ENCODE peak calls at places on chromosomes 7 and 10, in six cellular contexts. A, O, L, M, U and R are unnamed samples.

GRCh38 chr10:71757450-71757918 is 15.8 kb downstream of the VSIR start:
- DNase-seq in U (no peak), O (no peak), L (no peak), A (peak), M (peak), R (no peak)

GRCh38 chr10:124997246-124997790 is 55.4 kb downstream of the ZRANB1 start:
- DNase-seq in O (no peak), U (no peak), A (no peak), M (no peak), L (no peak), R (no peak)

GRCh38 chr10:132458595-132459251 is 61.7 kb downstream of the PWWP2B start:
- DNase-seq in L (peak), O (peak), A (no peak), U (peak), M (peak), R (no peak)

GRCh38 chr7:113367187-113367586 is 248.8 kb upstream of the SMIM30 start:
- DNase-seq in M (no peak), A (no peak), L (no peak), U (no peak), O (no peak), R (no peak)

GRCh38 chr10:8453587-8453986 is 399.1 kb downstream of the GATA3 start:
- DNase-seq in U (no peak), M (no peak), L (no peak), O (no peak), A (no peak), R (peak)

GRCh38 chr7:28410628-28411578 is 1.4 kb upstream of the CREB5 start:
- DNase-seq in O (peak), A (peak), L (peak), U (no peak), M (peak), R (no peak)

GRCh38 chr7:72183835-72184234 is 228.3 kb downstream of the CALN1 start:
- DNase-seq in M (no peak), O (no peak), U (peak), L (peak), A (no peak), R (no peak)

GRCh38 chr10:43859016-43859525 is 210.4 kb upstream of the ZNF32 start:
- DNase-seq in M (no peak), O (no peak), A (no peak), U (no peak), L (no peak), R (no peak)

GRCh38 chr7:135929249-135929648 is 47.9 kb downstream of the MTPN start:
- DNase-seq in A (no peak), U (no peak), O (no peak), L (no peak), M (no peak), R (no peak)

GRCh38 chr7:141748401-141748800 is 10.2 kb downstream of the SSBP1 start:
- DNase-seq in U (no peak), O (no peak), M (no peak), A (no peak), L (no peak), R (no peak)

GRCh38 chr10:61970182-61971015 is 68.9 kb downstream of the ARID5B start:
- DNase-seq in A (no peak), U (no peak), O (no peak), M (no peak), L (no peak), R (no peak)

GRCh38 chr7:2729893-2730716 is 42.1 kb downstream of the AMZ1 start:
- DNase-seq in M (no peak), O (no peak), A (peak), L (no peak), U (no peak), R (no peak)

GRCh38 chr10:59606551-59606961 is 103.1 kb downstream of the SLC16A9 start:
- DNase-seq in O (no peak), U (no peak), A (no peak), M (no peak), L (no peak), R (no peak)

GRCh38 chr10:116800356-116800929 is 48.9 kb upstream of the ENO4 start:
- DNase-seq in O (no peak), U (no peak), M (no peak), A (no peak), L (no peak), R (no peak)

GRCh38 chr10:61835069-61835908 is 66.2 kb upstream of the ARID5B start:
- DNase-seq in L (peak), A (no peak), M (peak), O (no peak), U (peak), R (no peak)

GRCh38 chr10:51789903-51790302 is 90.5 kb upstream of the CSTF2T start:
- DNase-seq in M (no peak), U (no peak), L (no peak), A (no peak), O (no peak), R (no peak)

GRCh38 chr7:129607471-129608120 is 3.9 kb upstream of the NRF1 start:
- DNase-seq in A (no peak), O (peak), U (peak), M (peak), L (peak), R (no peak)

GRCh38 chr10:13162013-13162364 is 631 bp downstream of the MCM10 start:
- DNase-seq in U (peak), O (no peak), A (no peak), L (no peak), M (no peak), R (no peak)

GRCh38 chr7:40133561-40134427 is 628 bp downstream of the MPLKIP start:
- DNase-seq in L (peak), A (no peak), O (no peak), U (peak), M (no peak), R (no peak)

GRCh38 chr7:68785036-68785435 is 813.2 kb upstream of the AUTS2 start:
- DNase-seq in A (no peak), L (no peak), O (no peak), U (no peak), M (no peak), R (no peak)

GRCh38 chr10:48517911-48518321 is 87.0 kb downstream of the ARHGAP22 start:
- DNase-seq in A (no peak), L (peak), O (no peak), M (no peak), U (no peak), R (no peak)

GRCh38 chr7:30321089-30321991 is 36.9 kb downstream of the ZNRF2 start:
- DNase-seq in A (no peak), U (no peak), M (no peak), O (no peak), L (peak), R (no peak)

GRCh38 chr10:83273035-83273434 is 866.3 kb upstream of the GHITM start:
- DNase-seq in M (no peak), O (no peak), L (no peak), U (no peak), A (no peak), R (no peak)

GRCh38 chr10:132163278-132163765 is 23.4 kb upstream of the DPYSL4 start:
- DNase-seq in L (peak), U (peak), O (peak), M (peak), A (no peak), R (no peak)

GRCh38 chr7:83178796-83179195 is 16.1 kb upstream of the PCLO start:
- DNase-seq in M (no peak), U (no peak), O (no peak), L (no peak), A (no peak), R (no peak)

GRCh38 chr10:37010741-37011140 is 114.7 kb upstream of the ANKRD30A start:
- DNase-seq in M (no peak), O (no peak), L (no peak), U (no peak), A (no peak), R (no peak)

GRCh38 chr7:27400168-27400567 is 157.6 kb downstream of the EVX1 start:
- DNase-seq in U (no peak), L (no peak), M (no peak), A (no peak), O (no peak), R (no peak)

GRCh38 chr10:13829790-13830189 is 243.0 kb downstream of the PRPF18 start:
- DNase-seq in A (no peak), M (no peak), U (no peak), O (no peak), L (no peak), R (no peak)

GRCh38 chr10:43255644-43256431 is 11.0 kb downstream of the RASGEF1A start:
- DNase-seq in U (peak), L (peak), M (peak), A (peak), O (peak), R (no peak)

GRCh38 chr7:150970424-150970823 is 7.7 kb downstream of the KCNH2 start:
- DNase-seq in L (no peak), O (no peak), A (no peak), M (no peak), U (no peak), R (no peak)

GRCh38 chr7:35725280-35725680 is 30.3 kb upstream of the HERPUD2 start:
- DNase-seq in M (no peak), U (no peak), O (no peak), L (peak), A (peak), R (no peak)

GRCh38 chr7:26686448-26686981 is 177.9 kb downstream of the SKAP2 start:
- DNase-seq in A (no peak), U (peak), L (peak), O (no peak), M (peak), R (no peak)

GRCh38 chr7:22350466-22351328 is 6.3 kb downstream of the RAPGEF5 start:
- DNase-seq in U (no peak), O (no peak), M (no peak), A (no peak), L (no peak), R (no peak)

GRCh38 chr10:16965740-16966447 is 148.7 kb upstream of the RSU1 start:
- DNase-seq in L (no peak), M (peak), A (no peak), O (no peak), U (no peak), R (peak)

GRCh38 chr10:110446954-110447608 is 50.6 kb upstream of the DUSP5 start:
- DNase-seq in A (peak), L (peak), O (no peak), M (no peak), U (no peak), R (no peak)

GRCh38 chr10:115129752-115130151 is 36.6 kb downstream of the ATRNL1 start:
- DNase-seq in A (no peak), L (peak), M (no peak), O (no peak), U (no peak), R (no peak)

GRCh38 chr10:12605580-12606405 is 256.4 kb downstream of the CAMK1D start:
- DNase-seq in A (peak), O (peak), L (peak), M (no peak), U (no peak), R (peak)

GRCh38 chr7:123410273-123410928 is 124.0 kb downstream of the IQUB start:
- DNase-seq in U (no peak), M (no peak), A (peak), O (no peak), L (no peak), R (no peak)

GRCh38 chr10:128274938-128275337 is 148.7 kb upstream of the MKI67 start:
- DNase-seq in A (peak), M (no peak), U (no peak), O (no peak), L (peak), R (no peak)

DNA sequence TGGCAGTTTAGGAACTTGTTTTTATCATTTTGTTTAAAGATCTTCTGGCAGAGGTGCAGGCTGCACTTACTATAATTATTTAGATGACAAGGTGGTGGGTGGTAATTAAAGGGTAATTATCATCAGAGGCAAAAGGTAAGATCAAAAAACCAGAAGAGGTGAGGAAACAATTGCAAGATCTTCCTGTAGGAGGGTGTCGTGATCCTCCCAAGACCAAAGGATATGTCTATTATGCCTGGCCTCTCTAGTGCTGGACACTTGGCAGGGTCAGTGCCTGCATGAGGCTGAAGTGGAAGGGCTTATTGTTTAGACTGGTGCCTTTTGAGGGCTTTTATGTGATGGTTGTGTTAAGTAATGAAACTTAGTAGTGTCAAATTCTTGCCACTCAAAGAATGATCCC is 1.8 kb upstream of the WAPL start:
- DNase-seq in M (no peak), L (no peak), A (peak), U (no peak), O (no peak), R (no peak)
- TF ChIP-seq CTCF in M (peak), L (no peak), A (no peak), U (no peak), O (no peak), R (no peak)

DNA sequence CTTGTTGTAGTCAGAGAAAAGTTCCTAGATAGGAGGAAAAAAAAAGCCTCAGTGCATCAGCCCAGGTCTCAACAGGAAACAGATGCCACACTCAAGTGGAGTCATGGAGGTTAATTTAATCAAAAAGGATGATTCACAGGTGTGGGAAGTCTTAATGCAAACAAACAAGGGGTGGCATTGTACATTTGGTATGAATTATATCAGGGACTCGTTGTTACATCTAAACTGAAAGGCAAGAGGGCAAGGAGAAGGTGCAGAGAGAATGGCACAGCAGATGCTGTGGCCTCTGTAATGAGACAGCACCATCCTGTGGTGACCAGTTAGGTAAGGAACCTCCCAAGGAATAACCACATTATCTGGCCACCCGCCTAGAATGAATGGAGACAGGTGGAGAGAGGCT is 133.7 kb downstream of the PTPRZ1 start:
- DNase-seq in O (no peak), A (no peak), U (no peak), M (no peak), L (no peak), R (no peak)
- TF ChIP-seq CTCF in O (no peak), A (no peak), U (no peak), M (peak), L (no peak), R (no peak)

GRCh38 chr10:129758591-129759021 is 205.5 kb downstream of the EBF3 start:
- DNase-seq in L (no peak), M (peak), O (no peak), A (no peak), U (no peak), R (no peak)

GRCh38 chr10:129758180-129758579 is 205.9 kb downstream of the EBF3 start:
- DNase-seq in L (no peak), M (peak), U (no peak), A (no peak), O (no peak), R (no peak)

GRCh38 chr10:129756912-129757861 is 206.9 kb downstream of the EBF3 start:
- DNase-seq in A (no peak), M (peak), O (no peak), L (peak), U (peak), R (no peak)

GRCh38 chr10:129755075-129756020 is 208.7 kb downstream of the EBF3 start:
- DNase-seq in A (no peak), O (peak), M (peak), L (no peak), U (no peak), R (no peak)

DNA sequence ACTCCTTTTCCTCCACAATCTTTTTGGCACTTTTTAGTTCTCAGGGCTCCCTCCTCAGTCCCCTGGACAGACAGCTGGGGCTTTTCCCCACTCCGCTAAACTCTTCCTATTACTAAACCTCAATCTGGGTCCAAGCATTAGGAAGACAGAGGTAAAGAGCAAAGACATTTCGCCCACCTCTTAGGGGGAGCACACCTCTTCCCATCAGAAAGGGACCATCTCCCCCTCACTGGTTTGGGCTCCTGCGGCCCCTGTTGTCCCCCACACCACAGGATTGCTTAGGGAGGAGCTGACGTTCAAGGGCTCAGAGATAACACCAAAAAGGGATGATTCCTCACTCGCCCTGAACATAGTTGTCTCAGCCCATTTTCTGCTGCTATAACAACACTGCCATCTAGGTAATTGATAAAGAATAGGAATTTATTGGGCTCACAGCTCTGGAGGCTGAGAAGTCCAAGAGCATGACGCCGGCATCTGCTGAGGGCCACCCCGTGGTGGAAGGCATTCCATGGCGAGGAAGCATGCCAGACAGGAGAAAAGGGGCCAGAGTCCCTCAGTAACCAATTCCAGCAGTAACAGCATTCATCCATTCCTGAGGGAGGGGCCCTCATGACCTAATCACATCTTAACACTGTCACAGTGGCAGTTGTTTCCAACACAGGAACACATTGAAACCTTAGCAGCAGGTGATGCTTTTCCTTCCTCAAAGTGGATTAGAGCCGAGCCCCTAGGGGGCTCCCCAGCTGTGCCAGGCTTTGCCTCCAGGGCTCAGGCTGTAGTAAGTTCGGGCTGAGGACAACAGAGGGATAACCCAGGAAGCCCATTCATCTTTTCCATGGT is 209.6 kb downstream of the EBF3 start:
- DNase-seq in L (no peak), U (no peak), M (peak), O (no peak), A (no peak), R (no peak)
- TF ChIP-seq CTCF in L (no peak), U (no peak), M (no peak), O (no peak), A (no peak), R (no peak)

GRCh38 chr7:54841772-54842707 is 83.0 kb upstream of the SEC61G start:
- DNase-seq in L (peak), O (peak), A (no peak), M (peak), U (peak), R (no peak)
- TF ChIP-seq CTCF in L (peak), O (no peak), A (no peak), M (peak), U (peak), R (peak)

GRCh38 chr10:5732141-5732540 is 47.5 kb downstream of the TASOR2 start:
- DNase-seq in A (no peak), U (no peak), M (no peak), O (no peak), L (no peak), R (no peak)
- TF ChIP-seq CTCF in A (no peak), U (no peak), M (no peak), O (no peak), L (no peak), R (no peak)

DNA sequence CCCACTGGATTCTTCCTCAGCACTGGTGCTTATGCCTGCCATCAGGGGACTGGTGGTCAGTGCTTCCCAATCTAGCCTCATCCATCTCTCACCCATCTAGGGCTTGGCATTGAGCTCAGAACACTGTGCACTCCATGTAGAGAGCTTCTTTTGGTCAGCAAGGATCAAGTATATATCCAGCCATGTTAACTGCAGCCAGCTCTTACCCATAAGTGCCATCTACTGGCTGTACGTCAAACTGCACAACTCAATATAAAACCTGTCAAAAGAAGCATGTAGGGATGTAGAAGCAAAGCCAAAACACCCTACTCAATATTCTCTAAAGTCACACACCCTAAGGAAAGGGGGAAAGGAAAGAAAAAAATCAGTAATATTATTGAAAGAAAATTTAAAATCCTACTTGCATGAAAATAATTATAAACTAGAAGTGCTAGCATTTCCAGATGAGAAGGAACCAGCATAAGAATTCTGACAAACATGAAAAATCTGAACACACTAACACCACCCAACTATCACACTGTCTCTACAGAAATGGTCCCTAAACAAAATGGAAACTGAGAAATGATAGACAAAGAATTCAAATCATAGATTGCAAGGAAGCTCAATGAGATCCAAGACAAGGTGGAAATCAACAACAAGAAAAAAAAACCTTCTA is 531.1 kb upstream of the STEAP1 start:
- DNase-seq in M (peak), A (no peak), U (peak), O (no peak), L (peak), R (no peak)
- TF ChIP-seq CTCF in M (peak), A (no peak), U (peak), O (peak), L (peak), R (no peak)

GRCh38 chr7:74059681-74060588 is 23.7 kb upstream of the LIMK1 start:
- DNase-seq in L (no peak), U (no peak), A (peak), M (peak), O (peak), R (no peak)
- TF ChIP-seq CTCF in L (peak), U (no peak), A (no peak), M (no peak), O (no peak), R (no peak)

GRCh38 chr10:24383681-24384106 is 174.8 kb downstream of the KIAA1217 start:
- DNase-seq in U (peak), A (peak), L (peak), M (peak), O (peak), R (peak)
- TF ChIP-seq CTCF in U (peak), A (peak), L (peak), M (peak), O (peak), R (peak)

GRCh38 chr7:38660427-38661099 is 29.4 kb upstream of the AMPH start:
- DNase-seq in M (peak), A (no peak), O (no peak), U (peak), L (peak), R (no peak)
- TF ChIP-seq CTCF in M (peak), A (no peak), O (peak), U (peak), L (peak), R (peak)